ENCODE peak calls at places on chromosome 13, in eight cellular contexts. Y, T, G, M, C, D, J and X are unnamed samples.

GRCh38 chr13:97359181-97360057 is 74.5 kb upstream of the RAP2A start:
- DNase-seq in Y (peak; percentile 48), T (no peak), G (peak; percentile 60), M (no peak), C (no peak), D (peak; percentile 74), J (peak; percentile 84), X (peak; percentile 43)

GRCh38 chr13:24984134-24984533 is 111.8 kb upstream of the PABPC3 start:
- DNase-seq in Y (no peak), T (no peak), G (no peak), M (no peak), C (no peak), D (no peak), J (no peak), X (no peak)

GRCh38 chr13:48646791-48647190 is 6.9 kb upstream of the CYSLTR2 start:
- DNase-seq in Y (no peak), T (no peak), G (no peak), M (no peak), C (peak; percentile 45), D (no peak), J (no peak), X (no peak)

GRCh38 chr13:73809561-73809960 is 324.6 kb downstream of the KLF12 start:
- DNase-seq in Y (no peak), T (no peak), G (peak; percentile 77), M (no peak), C (no peak), D (peak; percentile 1), J (no peak), X (no peak)

GRCh38 chr13:90447735-90448103 is 899.8 kb upstream of the MIR17HG start:
- DNase-seq in Y (no peak), T (no peak), G (peak; percentile 95), M (no peak), C (no peak), D (peak; percentile 36), J (no peak), X (no peak)

GRCh38 chr13:98798849-98799645 is 46.6 kb upstream of the SLC15A1 start:
- DNase-seq in Y (no peak), T (no peak), G (peak; percentile 58), M (no peak), C (no peak), D (no peak), J (no peak), X (no peak)

GRCh38 chr13:70107125-70107497 is 515 bp upstream of the ATXN8OS start:
- DNase-seq in Y (no peak), T (no peak), G (no peak), M (no peak), C (no peak), D (no peak), J (no peak), X (no peak)

GRCh38 chr13:32126298-32126697 is 94.7 kb downstream of the FRY start:
- DNase-seq in Y (no peak), T (no peak), G (peak; percentile 3), M (no peak), C (no peak), D (no peak), J (no peak), X (no peak)

GRCh38 chr13:31267126-31267784 is 67.5 kb downstream of the B3GLCT start:
- DNase-seq in Y (no peak), T (no peak), G (peak; percentile 47), M (no peak), C (no peak), D (no peak), J (no peak), X (no peak)

GRCh38 chr13:110531671-110532083 is 29.8 kb downstream of the RAB20 start:
- DNase-seq in Y (no peak), T (no peak), G (no peak), M (no peak), C (peak; percentile 77), D (no peak), J (no peak), X (no peak)

GRCh38 chr13:28204690-28205443 is 66.5 kb downstream of the PAN3 start:
- DNase-seq in Y (no peak), T (no peak), G (no peak), M (no peak), C (no peak), D (no peak), J (no peak), X (no peak)

GRCh38 chr13:106506286-106506685 is 29.2 kb downstream of the EFNB2 start:
- DNase-seq in Y (no peak), T (no peak), G (no peak), M (no peak), C (no peak), D (no peak), J (no peak), X (no peak)

GRCh38 chr13:23755040-23755439 is 134.2 kb downstream of the MIPEP start:
- DNase-seq in Y (no peak), T (no peak), G (no peak), M (no peak), C (no peak), D (no peak), J (no peak), X (no peak)
- H3K27ac ChIP-seq in Y (peak overlapping the region; percentile 8), T (no peak overlapping the region), G (peak overlapping the region; percentile 36), M (no peak overlapping the region), C (peak overlapping the region; percentile 54), D (no peak overlapping the region), J (no peak overlapping the region), X (no peak overlapping the region)

GRCh38 chr13:39864221-39864620 is 208.8 kb downstream of the COG6 start:
- DNase-seq in Y (no peak), T (no peak), G (no peak), M (no peak), C (no peak), D (no peak), J (no peak), X (no peak)

GRCh38 chr13:39866722-39867121 is 211.3 kb downstream of the COG6 start:
- DNase-seq in Y (no peak), T (no peak), G (no peak), M (no peak), C (no peak), D (no peak), J (no peak), X (no peak)

GRCh38 chr13:39870197-39870746 is 214.8 kb downstream of the COG6 start:
- DNase-seq in Y (no peak), T (no peak), G (no peak), M (no peak), C (no peak), D (no peak), J (no peak), X (no peak)

GRCh38 chr13:39862891-39863290 is 207.4 kb downstream of the COG6 start:
- DNase-seq in Y (no peak), T (no peak), G (no peak), M (no peak), C (no peak), D (no peak), J (no peak), X (no peak)

GRCh38 chr13:39867807-39868206 is 212.3 kb downstream of the COG6 start:
- DNase-seq in Y (no peak), T (no peak), G (no peak), M (no peak), C (no peak), D (no peak), J (no peak), X (no peak)
- H3K4me3 ChIP-seq in Y (no peak overlapping the region), T (no peak overlapping the region), G (no peak overlapping the region), M (no peak overlapping the region), C (no peak overlapping the region), D (no peak overlapping the region), J (no peak overlapping the region), X (no peak overlapping the region)

DNA sequence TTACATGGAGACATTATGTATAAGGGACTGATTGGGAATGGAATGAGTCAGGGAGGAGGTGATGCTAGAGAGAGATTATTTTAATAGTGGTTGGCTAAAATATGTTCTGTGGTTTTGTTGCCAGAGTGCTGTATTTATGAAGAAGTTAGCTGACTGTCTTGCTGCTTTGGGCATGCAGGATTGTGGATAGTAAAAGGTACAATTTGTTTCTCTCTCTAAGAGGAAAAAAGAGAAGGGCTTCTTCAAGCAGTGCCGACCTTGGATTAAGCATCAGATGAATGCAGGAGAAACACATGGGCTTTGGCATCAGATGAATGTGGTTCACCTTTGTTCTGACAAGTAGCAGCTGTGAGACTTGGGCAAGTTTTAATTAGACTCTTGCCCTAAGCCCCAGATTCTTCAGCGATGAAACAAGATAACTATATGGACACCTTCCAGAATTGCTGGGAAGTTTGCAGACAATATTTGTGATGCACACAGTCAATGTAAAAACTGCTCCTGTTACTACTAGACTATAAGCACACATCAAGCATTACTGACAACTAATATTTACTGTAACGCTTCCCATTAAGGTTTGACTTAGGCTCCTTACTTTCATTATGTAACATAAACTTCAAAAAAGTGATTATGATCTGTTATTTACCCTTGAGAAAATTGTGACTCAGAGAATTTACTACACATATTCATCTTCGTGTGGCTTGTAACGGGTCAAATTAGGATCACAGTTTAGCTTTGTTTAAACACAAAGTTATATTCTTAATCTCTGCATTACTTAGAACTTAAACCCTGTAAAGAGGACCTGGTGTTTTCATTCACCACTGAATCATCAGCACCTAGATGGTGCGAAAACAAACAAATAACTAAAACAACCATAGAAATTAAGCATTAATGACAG is 824.0 kb downstream of the PCDH9 start:
- DNase-seq in Y (no peak), T (no peak), G (peak; percentile 93), M (no peak), C (no peak), D (no peak), J (no peak), X (no peak)
- H3K27ac ChIP-seq in Y (no peak overlapping the region), T (no peak overlapping the region), G (no peak overlapping the region), M (peak overlapping the region; percentile 7), C (no peak overlapping the region), D (no peak overlapping the region), J (no peak overlapping the region), X (no peak overlapping the region)

DNA sequence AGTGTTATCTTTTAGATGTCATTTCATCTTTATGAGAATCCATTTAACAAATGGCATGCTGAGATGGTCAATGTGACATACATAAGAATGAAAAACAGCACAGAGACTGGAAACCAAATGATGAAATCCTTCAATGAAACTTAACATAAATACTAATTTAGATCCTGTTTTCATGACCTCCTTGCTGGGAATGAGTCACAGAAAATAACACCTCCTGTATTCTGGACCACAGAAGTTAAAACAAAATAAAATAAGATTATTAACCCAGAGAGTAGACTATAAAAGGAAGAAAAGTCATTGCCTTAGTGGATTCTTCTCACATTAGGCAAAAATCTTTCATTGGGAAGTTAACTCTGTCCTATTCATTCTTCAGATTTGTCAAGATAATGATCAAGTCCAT is 1.6 kb downstream of the DIAPH3 start:
- DNase-seq in Y (no peak), T (no peak), G (peak; percentile 40), M (no peak), C (no peak), D (no peak), J (no peak), X (no peak)
- H3K4me3 ChIP-seq in Y (no peak overlapping the region), T (no peak overlapping the region), G (peak overlapping the region; percentile 95), M (no peak overlapping the region), C (no peak overlapping the region), D (no peak overlapping the region), J (no peak overlapping the region), X (no peak overlapping the region)